ENCODE peak calls at places on chromosomes 1 and 21, in four cellular contexts. U is HCT116, P is OCI-LY7, X is PC-9. Y is an unnamed sample.

GRCh38 chr1:110533230-110533629 is 14.3 kb upstream of the KCNA10 start:
- DNase-seq in U (no peak), P (peak), X (no peak), Y (no peak)

GRCh38 chr1:197481101-197481500 is 213.0 kb downstream of the CRB1 start:
- DNase-seq in U (no peak), P (peak), X (no peak), Y (no peak)

GRCh38 chr1:64505232-64505943 is 35.5 kb downstream of the CACHD1 start:
- DNase-seq in U (no peak), P (no peak), X (peak), Y (peak)

GRCh38 chr1:10795305-10796021 is 983 bp downstream of the CASZ1 start:
- DNase-seq in U (no peak), P (no peak), X (peak), Y (no peak)

GRCh38 chr1:182715531-182715930 is 31.1 kb upstream of the RGS8 start:
- DNase-seq in U (no peak), P (no peak), X (no peak), Y (no peak)

GRCh38 chr1:176033474-176033873 is 173.6 kb downstream of the COP1 start:
- DNase-seq in U (no peak), P (no peak), X (no peak), Y (no peak)

GRCh38 chr1:16276302-16277020 is 39.5 kb upstream of the CPLANE2 start:
- DNase-seq in U (no peak), P (no peak), X (no peak), Y (no peak)

GRCh38 chr1:21337010-21337437 is 46.8 kb upstream of the ECE1 start:
- DNase-seq in U (no peak), P (no peak), X (no peak), Y (no peak)

GRCh38 chr1:191993549-191993948 is 164.7 kb upstream of the RGS18 start:
- DNase-seq in U (peak), P (peak), X (no peak), Y (peak)

GRCh38 chr1:236534164-236534651 is 10.4 kb downstream of the LGALS8 start:
- DNase-seq in U (no peak), P (no peak), X (no peak), Y (no peak)

GRCh38 chr1:5664906-5665875 is 327.0 kb downstream of the NPHP4 start:
- DNase-seq in U (no peak), P (no peak), X (no peak), Y (no peak)

GRCh38 chr1:53572061-53572801 is 113.0 kb downstream of the DMRTB1 start:
- DNase-seq in U (peak), P (no peak), X (peak), Y (no peak)

GRCh38 chr1:25461783-25462182 is 31.1 kb downstream of the MACO1 start:
- DNase-seq in U (no peak), P (no peak), X (no peak), Y (no peak)

GRCh38 chr1:25442178-25442577 is 11.5 kb downstream of the MACO1 start:
- DNase-seq in U (peak), P (no peak), X (no peak), Y (no peak)

GRCh38 chr1:195697130-195697529 is 911.1 kb downstream of the KCNT2 start:
- DNase-seq in U (no peak), P (no peak), X (no peak), Y (no peak)

GRCh38 chr1:163875214-163875926 is 553.6 kb downstream of the NUF2 start:
- DNase-seq in U (no peak), P (no peak), X (no peak), Y (no peak)

GRCh38 chr1:67948155-67949075 is 102.0 kb downstream of the DIRAS3 start:
- DNase-seq in U (no peak), P (no peak), X (no peak), Y (peak)

GRCh38 chr1:117671781-117672501 is 66.1 kb downstream of the TENT5C start:
- DNase-seq in U (no peak), P (no peak), X (no peak), Y (no peak)

GRCh38 chr1:15618685-15619525 is 1.6 kb downstream of the DDI2 start:
- DNase-seq in U (no peak), P (no peak), X (no peak), Y (peak)

GRCh38 chr1:151908228-151908691 is 1.1 kb downstream of the THEM4 start:
- DNase-seq in U (peak), P (peak), X (no peak), Y (peak)

GRCh38 chr1:232854786-232855185 is 49.6 kb downstream of the MAP10 start:
- DNase-seq in U (no peak), P (no peak), X (no peak), Y (no peak)

GRCh38 chr1:232856556-232856955 is 51.3 kb downstream of the MAP10 start:
- DNase-seq in U (no peak), P (no peak), X (no peak), Y (no peak)

GRCh38 chr1:232859216-232859615 is 54.0 kb downstream of the MAP10 start:
- DNase-seq in U (no peak), P (no peak), X (no peak), Y (no peak)

GRCh38 chr1:232851532-232851931 is 46.3 kb downstream of the MAP10 start:
- DNase-seq in U (no peak), P (no peak), X (no peak), Y (no peak)

GRCh38 chr1:232853994-232854532 is 48.8 kb downstream of the MAP10 start:
- DNase-seq in U (no peak), P (no peak), X (no peak), Y (peak)
- H2AFZ ChIP-seq in U (no peak), P (no peak), X (no peak), Y (no peak)

GRCh38 chr1:183734600-183735036 is 70.3 kb upstream of the RGL1 start:
- DNase-seq in U (no peak), P (no peak), X (no peak), Y (no peak)

GRCh38 chr1:183732251-183732650 is 72.7 kb upstream of the RGL1 start:
- DNase-seq in U (no peak), P (no peak), X (no peak), Y (no peak)

GRCh38 chr1:183733610-183734219 is 71.2 kb upstream of the RGL1 start:
- DNase-seq in U (no peak), P (no peak), X (no peak), Y (no peak)

GRCh38 chr1:183730107-183730724 is 74.7 kb upstream of the RGL1 start:
- DNase-seq in U (no peak), P (no peak), X (no peak), Y (no peak)

GRCh38 chr1:183731151-183731550 is 73.8 kb upstream of the RGL1 start:
- DNase-seq in U (no peak), P (no peak), X (no peak), Y (no peak)
- H2AFZ ChIP-seq in U (no peak), P (no peak), X (no peak), Y (no peak)

GRCh38 chr1:32539584-32540571 is 651 bp downstream of the ZBTB8A start:
- DNase-seq in U (no peak), P (peak), X (peak), Y (peak)

GRCh38 chr1:32536764-32537163 is 2.5 kb upstream of the ZBTB8A start:
- DNase-seq in U (no peak), P (no peak), X (no peak), Y (peak)

GRCh38 chr1:32540589-32540988 is 1.4 kb downstream of the ZBTB8A start:
- DNase-seq in U (no peak), P (no peak), X (no peak), Y (no peak)

GRCh38 chr1:32541064-32541566 is 1.9 kb downstream of the ZBTB8A start:
- DNase-seq in U (no peak), P (no peak), X (no peak), Y (no peak)

DNA sequence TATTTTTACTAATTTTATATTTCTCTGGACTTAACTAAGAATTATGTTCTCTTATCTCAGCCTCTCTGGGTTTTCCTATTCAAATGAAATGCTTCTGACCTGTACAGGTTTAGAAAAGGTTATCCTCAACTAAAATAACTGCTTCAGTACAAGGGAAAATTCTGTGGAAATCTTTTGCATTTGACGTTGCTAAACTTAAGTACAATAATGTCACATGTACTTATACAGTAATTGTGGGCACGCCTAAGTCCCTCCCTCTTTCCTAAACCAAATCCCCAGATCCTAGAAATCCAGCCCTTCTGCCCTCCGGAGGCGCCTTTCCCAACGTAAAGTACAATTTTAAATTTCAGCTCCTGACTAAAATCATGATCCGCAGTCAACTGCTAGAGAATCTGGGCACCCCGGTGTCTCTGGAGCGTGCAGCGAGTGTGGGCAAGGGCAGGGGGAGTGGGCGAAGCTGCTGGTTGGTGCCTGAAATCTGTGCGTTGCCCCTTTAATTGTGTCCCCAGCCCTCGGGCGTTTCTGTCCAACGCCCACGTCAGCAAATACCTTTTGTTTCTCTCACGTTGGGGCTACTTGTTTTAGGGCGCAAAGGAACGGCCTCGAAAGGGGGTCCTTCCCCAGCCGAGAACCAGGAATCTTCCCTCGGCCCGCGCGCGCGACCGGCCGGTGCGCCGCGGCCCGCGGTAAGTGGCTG is at the start of gene ZBTB8A:
- DNase-seq in U (peak), P (peak), X (peak), Y (peak)
- H2AFZ ChIP-seq in U (peak), P (no peak), X (peak), Y (peak)

GRCh38 chr1:8115031-8115768 is 89.1 kb upstream of the ERRFI1 start:
- DNase-seq in U (no peak), P (no peak), X (no peak), Y (no peak)

GRCh38 chr1:8115769-8116167 is 89.7 kb upstream of the ERRFI1 start:
- DNase-seq in U (no peak), P (no peak), X (no peak), Y (no peak)

GRCh38 chr1:8120693-8121260 is 94.7 kb upstream of the ERRFI1 start:
- DNase-seq in U (no peak), P (no peak), X (peak), Y (peak)

GRCh38 chr1:8116892-8117262 is 90.8 kb upstream of the ERRFI1 start:
- DNase-seq in U (no peak), P (no peak), X (no peak), Y (peak)

DNA sequence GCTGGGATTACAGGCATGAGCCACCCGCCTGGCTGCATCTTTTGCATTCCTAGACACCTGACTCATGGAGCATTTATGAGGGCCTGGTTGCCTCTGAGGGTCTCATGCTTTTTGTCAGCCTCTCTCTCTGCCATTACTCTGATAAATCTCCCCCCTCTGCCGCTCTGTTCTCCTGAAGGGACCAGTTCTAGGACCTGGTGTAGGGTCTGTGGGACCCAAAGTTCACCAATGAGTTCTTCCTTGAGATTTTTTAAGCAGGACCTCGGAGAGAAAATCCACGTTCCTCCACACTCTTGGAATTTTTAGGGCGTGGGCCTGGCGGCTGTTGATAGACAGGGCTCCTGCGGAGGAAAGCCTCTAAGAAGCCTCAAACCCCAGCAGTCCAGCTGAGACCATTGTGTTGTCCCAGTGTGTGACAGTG is 91.9 kb upstream of the ERRFI1 start:
- DNase-seq in U (no peak), P (no peak), X (no peak), Y (peak)
- H2AFZ ChIP-seq in U (no peak), P (no peak), X (no peak), Y (peak)

GRCh38 chr21:39489380-39489924 is 37.7 kb downstream of the SH3BGR start:
- DNase-seq in U (no peak), P (no peak), X (no peak), Y (no peak)
- H2AFZ ChIP-seq in U (no peak), P (no peak), X (no peak), Y (no peak)

Y was measured in trophoblast cell.